ENCODE peak calls at places on chromosomes 12 and 14, in eight cellular contexts. K is aorta, Z is pancreas, Q is heart left ventricle, A is A549, D is PC-3, P is psoas muscle, H is K562. R is an unnamed sample.

GRCh38 chr12:25386823-25387134 is 136.1 kb upstream of the KRAS start:
- ATAC-seq in D (peak; percentile 1), Q (no peak), A (peak; percentile 12), H (no peak), K (peak; percentile 0), P (no peak), Z (peak; percentile 2), R (no peak)

GRCh38 chr12:3797649-3798048 is 44.7 kb upstream of the CRACR2A start:
- ATAC-seq in H (no peak), Z (no peak), A (no peak), K (no peak), Q (no peak), D (no peak), P (no peak), R (no peak)

GRCh38 chr12:106861984-106862894 is 87.8 kb downstream of the RIC8B start:
- ATAC-seq in K (no peak), P (peak; percentile 51), Q (peak; percentile 14), Z (no peak), D (peak; percentile 89), A (peak; percentile 76), H (no peak), R (no peak)

GRCh38 chr12:87820524-87821194 is 208.5 kb downstream of the C12orf50 start:
- ATAC-seq in H (no peak), P (no peak), K (no peak), Z (no peak), Q (no peak), D (peak; percentile 66), A (peak; percentile 95), R (no peak)

GRCh38 chr14:60304509-60304908 is 55.5 kb downstream of the PPM1A start:
- ATAC-seq in K (no peak), Z (peak; percentile 94), H (no peak), A (no peak), D (no peak), Q (peak; percentile 73), P (peak; percentile 32), R (no peak)

GRCh38 chr12:6443361-6443983 is 1.3 kb upstream of the CD27 start:
- ATAC-seq in P (no peak), Z (no peak), K (no peak), A (no peak), H (no peak), Q (no peak), D (no peak), R (no peak)

GRCh38 chr12:130764073-130764472 is 48.0 kb upstream of the RIMBP2 start:
- ATAC-seq in Q (no peak), P (no peak), K (no peak), Z (no peak), D (no peak), A (no peak), H (no peak), R (no peak)

GRCh38 chr14:46818147-46818546 is 166.6 kb upstream of the RPL10L start:
- ATAC-seq in D (no peak), P (no peak), Q (no peak), K (no peak), A (no peak), H (no peak), Z (no peak), R (no peak)

GRCh38 chr14:22388669-22389625 is 200.1 kb downstream of the DAD1 start:
- ATAC-seq in H (no peak), Z (no peak), K (no peak), P (no peak), A (peak; percentile 44), D (peak; percentile 16), Q (no peak), R (no peak)

GRCh38 chr14:78048120-78048519 is 122.1 kb upstream of the NRXN3 start:
- ATAC-seq in Z (no peak), P (no peak), A (no peak), D (no peak), H (peak; percentile 97), Q (no peak), K (no peak), R (no peak)

GRCh38 chr14:60183138-60183537 is 17.9 kb upstream of the DHRS7 start:
- ATAC-seq in D (peak; percentile 1), Q (no peak), K (no peak), H (no peak), P (no peak), Z (no peak), A (no peak), R (no peak)

GRCh38 chr12:753401-754237 is 1.2 kb downstream of the WNK1 start:
- ATAC-seq in P (peak; percentile 24), Z (peak; percentile 24), A (peak; percentile 2), Q (peak; percentile 7), D (no peak), H (peak; percentile 48), K (peak; percentile 13), R (no peak)

GRCh38 chr14:95321693-95322455 is 2.2 kb upstream of the CLMN start:
- ATAC-seq in H (no peak), K (no peak), D (no peak), Z (no peak), Q (no peak), P (no peak), A (no peak), R (no peak)

GRCh38 chr14:56197150-56197549 is 78.9 kb downstream of the PELI2 start:
- ATAC-seq in Q (no peak), Z (no peak), K (no peak), D (no peak), P (no peak), H (no peak), A (no peak), R (no peak)

GRCh38 chr12:22048351-22049041 is 2.5 kb downstream of the CMAS start:
- ATAC-seq in H (peak; percentile 49), Z (no peak), K (no peak), Q (no peak), D (no peak), P (no peak), A (no peak), R (no peak)

GRCh38 chr14:72625689-72626088 is 268.2 kb downstream of the DPF3 start:
- ATAC-seq in H (no peak), Q (no peak), P (no peak), Z (no peak), K (no peak), D (no peak), A (no peak), R (no peak)

GRCh38 chr14:36852853-36853634 is 191.4 kb downstream of the PAX9 start:
- ATAC-seq in A (no peak), Z (peak; percentile 74), Q (peak; percentile 58), P (peak; percentile 37), H (no peak), K (peak; percentile 70), D (no peak), R (peak; percentile 74)

GRCh38 chr14:54152351-54152750 is 195.7 kb upstream of the BMP4 start:
- ATAC-seq in D (no peak), K (no peak), P (no peak), H (no peak), Q (no peak), Z (no peak), A (no peak), R (no peak)

GRCh38 chr12:72699362-72699761 is 427.2 kb downstream of the TRHDE start:
- ATAC-seq in P (no peak), H (no peak), K (no peak), A (peak; percentile 60), D (no peak), Q (no peak), Z (no peak), R (no peak)

GRCh38 chr12:48779869-48780268 is 9.0 kb downstream of the ADCY6 start:
- ATAC-seq in H (no peak), Q (peak; percentile 78), D (no peak), P (peak; percentile 78), K (peak; percentile 86), A (no peak), Z (peak; percentile 33), R (peak; percentile 39)

GRCh38 chr14:96384740-96385139 is 7.2 kb upstream of the AK7 start:
- ATAC-seq in A (no peak), P (no peak), H (no peak), D (no peak), Z (no peak), Q (no peak), K (no peak), R (no peak)

GRCh38 chr12:126083931-126084330 is 1018.7 kb downstream of the AACS start:
- ATAC-seq in Q (no peak), K (no peak), H (no peak), A (no peak), D (no peak), P (no peak), Z (peak; percentile 78), R (no peak)

GRCh38 chr12:92208613-92209121 is 63.0 kb upstream of the BTG1 start:
- ATAC-seq in P (no peak), K (peak; percentile 72), Z (peak; percentile 79), Q (peak; percentile 94), D (peak; percentile 90), A (peak; percentile 83), H (peak; percentile 70), R (peak; percentile 46)

GRCh38 chr12:123431951-123432886 is 4.3 kb downstream of the RILPL2 start:
- ATAC-seq in K (no peak), A (no peak), D (no peak), P (no peak), Q (no peak), Z (no peak), H (no peak), R (no peak)

GRCh38 chr12:81245458-81245857 is 167.6 kb downstream of the ACSS3 start:
- ATAC-seq in H (no peak), P (no peak), Z (no peak), A (no peak), D (no peak), K (peak; percentile 29), Q (no peak), R (no peak)
- H3K27ac ChIP-seq in H (no peak overlapping the region), P (no peak overlapping the region), Z (no peak overlapping the region), A (no peak overlapping the region), D (no peak overlapping the region), K (no peak overlapping the region), Q (no peak overlapping the region), R (no peak overlapping the region)

GRCh38 chr14:105479438-105480164 is 5.0 kb downstream of the CRIP2 start:
- ATAC-seq in P (no peak), D (no peak), K (no peak), Q (no peak), Z (no peak), H (no peak), A (no peak), R (no peak)
- H3K4me3 ChIP-seq in P (no peak overlapping the region), D (no peak overlapping the region), K (no peak overlapping the region), Q (no peak overlapping the region), Z (no peak overlapping the region), H (no peak overlapping the region), A (no peak overlapping the region), R (no peak overlapping the region)

DNA sequence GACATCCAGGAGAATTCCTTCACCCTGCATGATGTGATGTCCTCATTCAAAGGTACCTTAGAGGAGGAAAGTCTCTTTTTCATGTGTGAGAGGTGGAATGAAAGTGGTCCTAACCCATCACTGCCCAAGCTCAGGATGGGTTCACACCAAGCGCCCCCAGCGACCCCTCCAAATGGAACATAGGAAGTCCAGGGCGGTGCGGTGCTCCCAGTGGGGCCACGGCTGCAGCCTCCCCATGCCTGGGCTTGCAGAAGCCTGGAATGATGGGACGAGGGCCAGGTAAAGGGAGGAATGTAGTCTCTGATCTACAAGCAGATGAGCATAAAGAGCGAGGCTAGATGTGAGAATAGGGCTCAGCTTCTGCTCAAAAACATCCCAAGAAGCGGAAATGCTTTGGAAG is 196.3 kb downstream of the TTC7B start:
- ATAC-seq in K (no peak), H (no peak), D (no peak), A (no peak), P (no peak), Q (no peak), Z (no peak), R (no peak)
- H3K27ac ChIP-seq in K (no peak overlapping the region), H (no peak overlapping the region), D (no peak overlapping the region), A (no peak overlapping the region), P (no peak overlapping the region), Q (no peak overlapping the region), Z (no peak overlapping the region), R (no peak overlapping the region)

GRCh38 chr14:43361766-43362165 is 1145.3 kb downstream of the FSCB start:
- ATAC-seq in A (no peak), K (no peak), H (no peak), D (no peak), P (no peak), Q (no peak), Z (peak; percentile 73), R (no peak)
- H3K4me3 ChIP-seq in A (no peak overlapping the region), K (no peak overlapping the region), H (no peak overlapping the region), D (no peak overlapping the region), P (no peak overlapping the region), Q (no peak overlapping the region), Z (no peak overlapping the region), R (no peak overlapping the region)